ENCODE peak calls at places on chromosome 1, in nine cellular contexts. M is GM12891, W is upper lobe of left lung, L is H54, F is H1, P is thyroid gland, K is IMR-90, Z is body of pancreas, O is gastrocnemius medialis. R is an unnamed sample.

GRCh38 chr1:112297536-112297935 is 98.5 kb upstream of the CTTNBP2NL start:
- DNase-seq in W (no peak), K (peak), F (no peak), Z (no peak), M (no peak), O (no peak), L (no peak), P (no peak), R (no peak)

GRCh38 chr1:32201011-32201855 is 838 bp downstream of the CCDC28B start:
- DNase-seq in Z (peak), W (peak), F (no peak), M (peak), L (no peak), K (peak), O (no peak), P (peak), R (peak)

GRCh38 chr1:35706846-35707245 is 11.8 kb downstream of the C1orf216 start:
- DNase-seq in K (no peak), O (no peak), P (no peak), L (no peak), W (no peak), F (no peak), Z (no peak), M (no peak), R (no peak)

GRCh38 chr1:6100801-6101783 is 55.4 kb downstream of the KCNAB2 start:
- DNase-seq in W (no peak), F (no peak), Z (no peak), L (no peak), P (no peak), M (no peak), K (no peak), O (no peak), R (no peak)

GRCh38 chr1:178632619-178633018 is 92.4 kb upstream of the RALGPS2 start:
- DNase-seq in K (peak), M (no peak), O (no peak), Z (no peak), F (no peak), L (no peak), W (no peak), P (no peak), R (no peak)

GRCh38 chr1:247110627-247111258 is 6.6 kb upstream of the ZNF669 start:
- DNase-seq in M (no peak), K (peak), O (no peak), Z (no peak), P (no peak), W (no peak), F (no peak), L (no peak), R (no peak)

GRCh38 chr1:101960164-101960563 is 36.6 kb downstream of the OLFM3 start:
- DNase-seq in Z (no peak), K (no peak), O (no peak), L (no peak), F (no peak), P (no peak), W (no peak), M (no peak), R (no peak)

GRCh38 chr1:116489231-116489697 is 81.6 kb downstream of the CD58 start:
- DNase-seq in M (no peak), W (no peak), K (peak), Z (peak), P (peak), O (no peak), L (peak), F (no peak), R (no peak)

GRCh38 chr1:224632921-224633321 is 16.8 kb downstream of the CNIH3 start:
- DNase-seq in L (no peak), P (no peak), Z (no peak), O (no peak), K (peak), W (no peak), M (no peak), F (no peak), R (no peak)

GRCh38 chr1:94024109-94024792 is 96.7 kb downstream of the ABCA4 start:
- DNase-seq in P (no peak), Z (no peak), F (no peak), L (no peak), K (no peak), M (no peak), O (no peak), W (no peak), R (no peak)
- TF ChIP-seq POLR2A in P (no peak), Z (no peak), F (no peak), L (no peak), K (no peak), M (no peak), O (no peak), W (no peak), R (no peak)

DNA sequence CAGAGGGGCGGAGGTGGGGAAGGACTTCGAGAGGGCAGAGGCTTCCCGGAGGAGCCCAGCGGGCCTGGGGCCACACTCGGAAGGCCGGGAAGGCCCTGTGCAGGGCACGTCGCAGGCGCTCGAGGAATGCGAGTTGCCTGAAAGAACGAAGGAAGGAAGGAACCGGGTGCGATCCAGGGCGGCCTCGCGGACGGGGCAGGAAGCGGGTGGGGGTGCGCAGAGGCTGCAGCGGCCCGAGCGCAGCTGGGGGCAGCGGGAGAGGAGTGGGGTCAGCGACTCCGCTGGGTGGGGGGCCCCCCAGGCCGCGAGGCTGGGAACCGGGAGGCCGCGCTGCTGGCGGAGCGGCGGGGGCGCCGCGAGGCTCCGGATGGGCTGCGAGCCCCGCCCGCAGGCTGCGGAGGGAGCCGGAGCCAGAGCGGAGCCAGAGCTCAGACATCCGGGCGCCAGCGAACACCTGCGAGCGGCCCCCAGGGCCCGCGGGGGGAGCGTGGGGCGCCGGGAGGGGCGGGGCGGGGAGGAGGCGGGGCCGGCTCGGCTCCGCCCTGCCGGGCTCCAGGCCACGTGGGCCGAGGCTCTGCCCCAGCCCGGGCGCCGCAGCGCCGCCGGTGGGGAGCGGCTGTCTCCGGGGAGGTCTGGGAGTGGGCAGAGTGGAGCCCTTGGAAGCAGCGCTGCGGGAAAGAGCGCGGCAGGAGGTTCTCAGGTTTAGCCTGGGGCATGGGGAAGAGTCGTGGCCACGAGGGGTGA is 4.6 kb downstream of the ID3 start:
- DNase-seq in W (peak), F (no peak), L (peak), M (peak), O (peak), P (peak), K (peak), Z (peak), R (peak)
- TF ChIP-seq POLR2A in W (peak), F (peak), L (peak), M (peak), O (peak), P (peak), K (peak), Z (peak), R (peak)

GRCh38 chr1:74733616-74734484 is 898 bp downstream of the TYW3 start:
- DNase-seq in P (peak), K (peak), F (no peak), Z (peak), O (no peak), L (peak), W (peak), M (peak), R (no peak)

GRCh38 chr1:74729741-74730478 is 2.9 kb downstream of the CRYZ start:
- DNase-seq in F (no peak), M (no peak), L (peak), W (no peak), O (no peak), P (no peak), K (peak), Z (no peak), R (no peak)

GRCh38 chr1:74731399-74732052 is 1.3 kb downstream of the CRYZ start:
- DNase-seq in M (no peak), W (no peak), O (no peak), Z (peak), P (no peak), L (no peak), K (peak), F (no peak), R (no peak)

GRCh38 chr1:74737360-74737759 is 4.4 kb downstream of the TYW3 start:
- DNase-seq in M (no peak), L (no peak), O (no peak), F (no peak), P (no peak), K (no peak), W (no peak), Z (no peak), R (no peak)

GRCh38 chr1:74732960-74733615 is at the start of the genes CRYZ and TYW3:
- DNase-seq in M (peak), P (peak), F (peak), W (peak), K (peak), L (peak), O (peak), Z (peak), R (peak)
- TF ChIP-seq POLR2A in M (peak), P (peak), F (peak), W (peak), K (peak), L (peak), O (peak), Z (peak), R (peak)

GRCh38 chr1:28668956-28669719 is 554 bp downstream of the GMEB1 start:
- DNase-seq in M (peak), K (peak), F (no peak), L (peak), O (no peak), Z (peak), P (peak), W (peak), R (peak)
- TF ChIP-seq POLR2A in M (no peak), K (peak), F (no peak), L (peak), O (peak), Z (peak), P (peak), W (no peak), R (no peak)

GRCh38 chr1:157494093-157494492 is 58.2 kb downstream of the FCRL5 start:
- DNase-seq in F (no peak), Z (no peak), P (no peak), K (no peak), W (no peak), O (no peak), M (no peak), L (no peak), R (no peak)
- TF ChIP-seq POLR2A in F (no peak), Z (no peak), P (no peak), K (no peak), W (no peak), O (no peak), M (no peak), L (no peak), R (no peak)

DNA sequence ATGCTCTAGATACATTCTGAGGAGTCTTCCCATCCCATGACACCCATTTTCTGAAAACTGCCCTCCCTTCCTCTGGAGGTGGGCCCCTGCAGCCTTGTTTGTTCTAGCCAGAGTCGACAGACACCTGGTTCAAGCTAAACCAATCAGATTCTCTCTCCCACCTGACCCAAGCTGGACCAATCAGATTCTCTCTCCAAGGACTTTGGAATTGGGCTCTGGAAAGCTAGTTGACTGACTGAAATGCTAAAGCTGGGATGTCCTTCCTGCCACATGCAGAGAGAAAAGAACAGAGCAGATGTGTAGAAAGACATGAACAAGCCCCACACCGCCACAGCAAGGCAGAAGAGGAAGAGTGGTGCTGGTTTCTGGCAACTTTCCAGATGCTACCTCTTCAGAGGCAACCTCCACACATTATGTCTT is 24.6 kb downstream of the ASAP3 start:
- DNase-seq in L (no peak), W (no peak), P (no peak), Z (no peak), F (no peak), K (no peak), M (no peak), O (no peak), R (no peak)
- TF ChIP-seq POLR2A in L (no peak), W (no peak), P (no peak), Z (no peak), F (no peak), K (no peak), M (no peak), O (no peak), R (no peak)

DNA sequence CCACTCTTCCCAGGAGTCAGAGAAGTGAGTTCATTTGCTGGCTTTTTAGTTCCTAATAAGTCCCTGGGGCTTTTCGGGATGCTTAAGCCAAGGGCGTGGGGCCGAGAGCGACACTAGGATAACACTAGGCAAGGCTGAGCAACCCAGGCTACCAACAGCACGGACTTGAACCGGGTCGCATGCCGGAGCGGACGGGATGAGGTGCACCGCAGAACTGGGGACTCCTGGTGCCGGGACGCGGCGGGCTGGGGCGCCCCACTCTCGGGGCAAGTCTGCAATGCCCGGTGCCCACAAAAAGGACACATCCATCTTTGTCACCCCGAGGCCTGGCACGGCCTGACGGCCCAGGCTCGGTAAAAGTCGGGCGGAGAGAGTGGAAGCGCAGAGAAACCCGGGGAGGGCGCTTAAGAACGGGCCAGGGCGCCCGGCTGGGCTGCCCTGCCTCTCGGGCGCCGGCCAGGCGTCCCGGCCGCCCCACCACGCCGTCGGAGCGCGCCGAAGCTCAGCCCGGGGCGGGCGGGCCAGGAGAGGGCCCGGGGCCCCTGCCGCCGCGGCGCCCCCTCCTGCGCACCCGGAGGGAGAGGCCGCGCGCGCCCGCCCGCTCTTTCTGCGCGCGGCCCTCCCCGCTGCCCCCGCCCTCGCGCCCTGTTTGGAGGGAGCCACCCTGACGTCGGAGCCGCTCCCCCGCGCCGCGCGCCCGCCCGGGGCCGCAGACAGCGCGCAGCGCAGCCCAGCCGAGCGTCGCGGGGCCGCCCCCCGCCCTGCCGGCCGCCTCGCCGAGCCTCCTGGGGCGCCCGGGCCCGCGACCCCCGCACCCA is at the start of gene NBL1:
- DNase-seq in O (no peak), Z (peak), M (peak), K (peak), F (no peak), P (peak), L (no peak), W (no peak), R (peak)
- TF ChIP-seq POLR2A in O (peak), Z (no peak), M (no peak), K (no peak), F (no peak), P (peak), L (no peak), W (no peak), R (no peak)